ENCODE peak calls at places on chromosomes 6 and 20, in eight cellular contexts. One of them, this sample, is unnamed.

GRCh38 chr6:117265425-117266266 is at the start of gene VGLL2:
- DNase-seq in fibroblast of mammary gland: peak; percentile 38
- DNase-seq in T-helper 2 cell: peak; percentile 11
- DNase-seq in MCF 10A: peak; percentile 23
- DNase-seq in IMR-90: peak; percentile 18
- DNase-seq in HTR-8/SVneo: peak; percentile 42
- DNase-seq in CD4-positive, alpha-beta memory T cell: no peak
- DNase-seq in stimulated activated naive CD4-positive, alpha-beta T cell treated with Interleukin-2 at 50 U/mL for 16 hours: no peak
- DNase-seq in this sample: peak; percentile 89

GRCh38 chr6:41786451-41787218 is 859 bp upstream of the TOMM6 start:
- DNase-seq in fibroblast of mammary gland: peak; percentile 58
- DNase-seq in IMR-90: peak; percentile 61
- DNase-seq in HTR-8/SVneo: peak; percentile 82
- DNase-seq in MCF 10A: peak; percentile 84
- DNase-seq in T-helper 2 cell: peak; percentile 86
- DNase-seq in CD4-positive, alpha-beta memory T cell: peak; percentile 84
- DNase-seq in stimulated activated naive CD4-positive, alpha-beta T cell treated with Interleukin-2 at 50 U/mL for 16 hours: peak; percentile 83
- DNase-seq in this sample: peak; percentile 86

GRCh38 chr6:133432021-133432989 is 191.1 kb downstream of the EYA4 start:
- DNase-seq in T-helper 2 cell: no peak
- DNase-seq in stimulated activated naive CD4-positive, alpha-beta T cell treated with Interleukin-2 at 50 U/mL for 16 hours: no peak
- DNase-seq in CD4-positive, alpha-beta memory T cell: no peak
- DNase-seq in fibroblast of mammary gland: peak; percentile 12
- DNase-seq in IMR-90: no peak
- DNase-seq in HTR-8/SVneo: no peak
- DNase-seq in MCF 10A: no peak
- DNase-seq in this sample: peak; percentile 94

GRCh38 chr20:14972256-14972655 is 634.8 kb upstream of the FLRT3 start:
- DNase-seq in MCF 10A: no peak
- DNase-seq in IMR-90: no peak
- DNase-seq in fibroblast of mammary gland: no peak
- DNase-seq in HTR-8/SVneo: no peak
- DNase-seq in stimulated activated naive CD4-positive, alpha-beta T cell treated with Interleukin-2 at 50 U/mL for 16 hours: no peak
- DNase-seq in CD4-positive, alpha-beta memory T cell: no peak
- DNase-seq in T-helper 2 cell: no peak
- DNase-seq in this sample: no peak

GRCh38 chr6:138757131-138757530 is 16.4 kb upstream of the CCDC28A start:
- DNase-seq in MCF 10A: no peak
- DNase-seq in fibroblast of mammary gland: no peak
- DNase-seq in T-helper 2 cell: no peak
- DNase-seq in HTR-8/SVneo: no peak
- DNase-seq in IMR-90: no peak
- DNase-seq in stimulated activated naive CD4-positive, alpha-beta T cell treated with Interleukin-2 at 50 U/mL for 16 hours: no peak
- DNase-seq in CD4-positive, alpha-beta memory T cell: no peak
- DNase-seq in this sample: no peak

GRCh38 chr6:159106627-159107241 is 61.9 kb upstream of the TAGAP start:
- DNase-seq in fibroblast of mammary gland: peak; percentile 55
- DNase-seq in stimulated activated naive CD4-positive, alpha-beta T cell treated with Interleukin-2 at 50 U/mL for 16 hours: peak; percentile 84
- DNase-seq in T-helper 2 cell: peak; percentile 96
- DNase-seq in HTR-8/SVneo: peak; percentile 18
- DNase-seq in IMR-90: peak; percentile 40
- DNase-seq in MCF 10A: peak; percentile 61
- DNase-seq in CD4-positive, alpha-beta memory T cell: peak; percentile 91
- DNase-seq in this sample: peak; percentile 79

GRCh38 chr6:45423111-45423900 is 45.6 kb upstream of the SUPT3H start:
- DNase-seq in CD4-positive, alpha-beta memory T cell: peak; percentile 13
- DNase-seq in IMR-90: no peak
- DNase-seq in MCF 10A: no peak
- DNase-seq in fibroblast of mammary gland: peak; percentile 56
- DNase-seq in HTR-8/SVneo: no peak
- DNase-seq in T-helper 2 cell: no peak
- DNase-seq in stimulated activated naive CD4-positive, alpha-beta T cell treated with Interleukin-2 at 50 U/mL for 16 hours: peak; percentile 55
- DNase-seq in this sample: peak; percentile 64

GRCh38 chr20:24952376-24953203 is 3.5 kb downstream of the CST7 start:
- DNase-seq in stimulated activated naive CD4-positive, alpha-beta T cell treated with Interleukin-2 at 50 U/mL for 16 hours: no peak
- DNase-seq in T-helper 2 cell: no peak
- DNase-seq in IMR-90: no peak
- DNase-seq in MCF 10A: no peak
- DNase-seq in HTR-8/SVneo: no peak
- DNase-seq in CD4-positive, alpha-beta memory T cell: no peak
- DNase-seq in fibroblast of mammary gland: no peak
- DNase-seq in this sample: no peak

GRCh38 chr6:111837641-111838500 is 35.4 kb downstream of the FYN start:
- DNase-seq in stimulated activated naive CD4-positive, alpha-beta T cell treated with Interleukin-2 at 50 U/mL for 16 hours: peak; percentile 68
- DNase-seq in MCF 10A: no peak
- DNase-seq in CD4-positive, alpha-beta memory T cell: peak; percentile 53
- DNase-seq in T-helper 2 cell: peak; percentile 95
- DNase-seq in IMR-90: no peak
- DNase-seq in HTR-8/SVneo: no peak
- DNase-seq in fibroblast of mammary gland: no peak
- DNase-seq in this sample: no peak

GRCh38 chr6:4656106-4656505 is 120.1 kb upstream of the CDYL start:
- DNase-seq in IMR-90: no peak
- DNase-seq in HTR-8/SVneo: no peak
- DNase-seq in CD4-positive, alpha-beta memory T cell: no peak
- DNase-seq in fibroblast of mammary gland: no peak
- DNase-seq in stimulated activated naive CD4-positive, alpha-beta T cell treated with Interleukin-2 at 50 U/mL for 16 hours: no peak
- DNase-seq in T-helper 2 cell: no peak
- DNase-seq in MCF 10A: no peak
- DNase-seq in this sample: no peak

GRCh38 chr6:16717275-16717942 is 43.9 kb downstream of the ATXN1 start:
- DNase-seq in stimulated activated naive CD4-positive, alpha-beta T cell treated with Interleukin-2 at 50 U/mL for 16 hours: no peak
- DNase-seq in MCF 10A: no peak
- DNase-seq in T-helper 2 cell: no peak
- DNase-seq in IMR-90: no peak
- DNase-seq in HTR-8/SVneo: no peak
- DNase-seq in fibroblast of mammary gland: no peak
- DNase-seq in CD4-positive, alpha-beta memory T cell: no peak
- DNase-seq in this sample: no peak

GRCh38 chr6:21003780-21004541 is 469.7 kb downstream of the CDKAL1 start:
- DNase-seq in IMR-90: peak; percentile 89
- DNase-seq in fibroblast of mammary gland: peak; percentile 88
- DNase-seq in T-helper 2 cell: no peak
- DNase-seq in MCF 10A: peak; percentile 38
- DNase-seq in stimulated activated naive CD4-positive, alpha-beta T cell treated with Interleukin-2 at 50 U/mL for 16 hours: no peak
- DNase-seq in CD4-positive, alpha-beta memory T cell: no peak
- DNase-seq in HTR-8/SVneo: peak; percentile 30
- DNase-seq in this sample: no peak

GRCh38 chr6:25130518-25130917 is 148.7 kb upstream of the CARMIL1 start:
- DNase-seq in IMR-90: no peak
- DNase-seq in CD4-positive, alpha-beta memory T cell: no peak
- DNase-seq in T-helper 2 cell: no peak
- DNase-seq in HTR-8/SVneo: no peak
- DNase-seq in MCF 10A: no peak
- DNase-seq in fibroblast of mammary gland: no peak
- DNase-seq in stimulated activated naive CD4-positive, alpha-beta T cell treated with Interleukin-2 at 50 U/mL for 16 hours: no peak
- DNase-seq in this sample: no peak

GRCh38 chr6:122068291-122068769 is 331.1 kb upstream of the HSF2 start:
- DNase-seq in fibroblast of mammary gland: peak; percentile 14
- DNase-seq in CD4-positive, alpha-beta memory T cell: no peak
- DNase-seq in HTR-8/SVneo: no peak
- DNase-seq in IMR-90: no peak
- DNase-seq in MCF 10A: no peak
- DNase-seq in T-helper 2 cell: no peak
- DNase-seq in stimulated activated naive CD4-positive, alpha-beta T cell treated with Interleukin-2 at 50 U/mL for 16 hours: no peak
- DNase-seq in this sample: no peak

GRCh38 chr6:150413768-150414167 is 45.0 kb downstream of the IYD start:
- DNase-seq in CD4-positive, alpha-beta memory T cell: no peak
- DNase-seq in T-helper 2 cell: no peak
- DNase-seq in MCF 10A: no peak
- DNase-seq in HTR-8/SVneo: no peak
- DNase-seq in IMR-90: no peak
- DNase-seq in stimulated activated naive CD4-positive, alpha-beta T cell treated with Interleukin-2 at 50 U/mL for 16 hours: no peak
- DNase-seq in fibroblast of mammary gland: no peak
- DNase-seq in this sample: no peak